ENCODE peak calls at places on chromosomes 1 and 21, in four cellular contexts. W is lung, S is aorta, G is left ventricle myocardium inferior. N is an unnamed sample. For H3K4me1, the result is how much of the 10 kb centered on the place peaks cover.

GRCh38 chr1:28456078-28456477 is 49.8 kb upstream of the RCC1 start:
- DNase-seq in W (no peak), S (no peak), G (no peak), N (no peak)

GRCh38 chr1:222552882-222553281 is 5.0 kb upstream of the HHIPL2 start:
- DNase-seq in S (no peak), W (no peak), G (no peak), N (no peak)

GRCh38 chr1:230113605-230114241 is 46.7 kb downstream of the GALNT2 start:
- DNase-seq in G (no peak), W (no peak), S (no peak), N (no peak)

GRCh38 chr1:18929686-18930085 is 26.8 kb downstream of the IFFO2 start:
- DNase-seq in W (no peak), S (no peak), G (no peak), N (no peak)

GRCh38 chr1:31705080-31705866 is 1.5 kb upstream of the COL16A1 start:
- DNase-seq in W (peak), G (peak), S (peak), N (no peak)

GRCh38 chr1:35656148-35656862 is 15.0 kb upstream of the PSMB2 start:
- DNase-seq in G (no peak), S (no peak), W (no peak), N (no peak)

GRCh38 chr1:172777767-172778166 is 118.9 kb downstream of the FASLG start:
- DNase-seq in G (no peak), W (no peak), S (no peak), N (no peak)

GRCh38 chr1:34705077-34705476 is 49.8 kb upstream of the GJB5 start:
- DNase-seq in S (no peak), W (no peak), G (no peak), N (no peak)

GRCh38 chr1:223756002-223756775 is 43.9 kb downstream of the CAPN2 start:
- DNase-seq in S (peak), W (no peak), G (no peak), N (no peak)

GRCh38 chr1:98794196-98794886 is 132.8 kb downstream of the SNX7 start:
- DNase-seq in W (peak), G (no peak), S (no peak), N (no peak)

GRCh38 chr1:185694081-185694480 is 40.1 kb upstream of the HMCN1 start:
- DNase-seq in G (no peak), W (no peak), S (no peak), N (no peak)

GRCh38 chr21:42360317-42360716 is 6.0 kb downstream of the TFF1 start:
- DNase-seq in S (peak), G (no peak), W (no peak), N (no peak)

GRCh38 chr1:157313240-157313807 is 175.1 kb upstream of the ETV3 start:
- DNase-seq in G (no peak), W (no peak), S (no peak), N (no peak)

GRCh38 chr21:45599146-45599581 is 44.4 kb upstream of the PCBP3 start:
- DNase-seq in G (no peak), S (peak), W (no peak), N (peak)

GRCh38 chr1:209620484-209620879 is 31.7 kb downstream of the LAMB3 start:
- DNase-seq in S (no peak), G (no peak), W (no peak), N (no peak)

GRCh38 chr1:53470155-53470554 is 11.0 kb downstream of the DMRTB1 start:
- DNase-seq in G (peak), W (peak), S (peak), N (peak)

GRCh38 chr1:51268675-51269033 is 32.6 kb downstream of the RNF11 start:
- DNase-seq in S (no peak), W (no peak), G (no peak), N (no peak)

GRCh38 chr1:216640100-216640499 is 83.1 kb downstream of the ESRRG start:
- DNase-seq in W (no peak), S (no peak), G (no peak), N (no peak)

GRCh38 chr1:68758666-68759209 is 261.9 kb upstream of the DEPDC1 start:
- DNase-seq in S (no peak), W (no peak), G (no peak), N (no peak)

GRCh38 chr1:38305666-38306065 is 259.1 kb upstream of the POU3F1 start:
- DNase-seq in W (no peak), S (no peak), G (no peak), N (no peak)

GRCh38 chr1:211632808-211633522 is 42.5 kb downstream of the NEK2 start:
- DNase-seq in G (peak), S (peak), W (no peak), N (no peak)

GRCh38 chr1:229095325-229095724 is 175.6 kb upstream of the RAB4A start:
- DNase-seq in W (no peak), S (no peak), G (no peak), N (no peak)

GRCh38 chr1:229098361-229098760 is 172.6 kb upstream of the RAB4A start:
- DNase-seq in S (no peak), W (no peak), G (no peak), N (no peak)

GRCh38 chr1:229098903-229099578 is 171.9 kb upstream of the RAB4A start:
- DNase-seq in G (no peak), W (no peak), S (no peak), N (no peak)

GRCh38 chr1:229094476-229095311 is 176.2 kb upstream of the RAB4A start:
- DNase-seq in W (no peak), S (no peak), G (no peak), N (no peak)

DNA sequence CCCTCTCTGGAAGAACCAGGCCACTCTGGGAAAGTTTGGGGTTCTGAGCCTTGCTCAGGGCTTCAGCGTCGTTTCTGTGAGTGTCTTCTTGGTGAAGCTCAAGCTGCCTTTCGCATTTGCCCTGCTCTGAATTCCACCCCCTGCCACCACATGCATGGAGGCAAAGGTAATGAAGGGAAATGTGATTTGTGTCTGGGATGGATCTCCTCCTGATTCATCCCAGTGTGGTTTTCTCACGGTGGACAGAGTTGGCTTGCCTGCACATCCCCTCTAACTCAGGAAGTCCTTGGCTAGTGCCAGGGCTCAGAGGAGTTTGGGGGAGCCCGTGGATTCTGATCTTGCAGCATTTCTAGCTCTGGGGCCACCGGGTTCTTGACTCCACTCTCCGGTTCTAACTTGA is 173.6 kb upstream of the RAB4A start:
- DNase-seq in G (no peak), W (no peak), S (no peak), N (no peak)
- H3K4me1 ChIP-seq in G (under half), W (under half), S (under half), N (under half)

GRCh38 chr1:243715285-243715684 is 134.8 kb downstream of the AKT3 start:
- DNase-seq in S (no peak), W (no peak), G (no peak), N (no peak)

GRCh38 chr1:243710467-243710866 is 139.6 kb downstream of the AKT3 start:
- DNase-seq in W (no peak), G (no peak), S (no peak), N (no peak)

GRCh38 chr1:243712890-243713425 is 137.1 kb downstream of the AKT3 start:
- DNase-seq in S (no peak), W (no peak), G (no peak), N (no peak)

GRCh38 chr1:243713470-243714186 is 136.4 kb downstream of the AKT3 start:
- DNase-seq in G (no peak), W (no peak), S (no peak), N (no peak)

DNA sequence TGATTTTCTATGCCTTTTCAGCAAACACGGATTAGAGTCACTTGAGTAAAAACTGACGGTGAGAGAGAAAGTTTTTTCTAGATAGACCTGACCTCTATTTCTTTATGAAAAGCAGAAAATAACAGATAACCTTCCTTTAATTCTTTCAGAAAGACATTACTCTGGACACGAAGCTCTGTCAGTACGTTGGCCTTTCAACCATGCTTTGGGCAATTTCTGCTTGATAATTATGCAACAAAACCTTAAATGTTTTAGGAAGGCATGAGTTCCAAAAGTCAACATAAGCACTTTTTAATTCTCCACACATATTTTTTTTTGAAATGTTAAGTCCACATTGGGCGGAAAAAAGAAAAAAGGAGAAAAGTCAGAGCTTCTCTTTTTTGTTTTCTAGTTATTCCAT is 137.8 kb downstream of the AKT3 start:
- DNase-seq in W (no peak), G (no peak), S (no peak), N (no peak)
- H3K4me3 ChIP-seq in W (no peak), G (no peak), S (no peak), N (no peak)

DNA sequence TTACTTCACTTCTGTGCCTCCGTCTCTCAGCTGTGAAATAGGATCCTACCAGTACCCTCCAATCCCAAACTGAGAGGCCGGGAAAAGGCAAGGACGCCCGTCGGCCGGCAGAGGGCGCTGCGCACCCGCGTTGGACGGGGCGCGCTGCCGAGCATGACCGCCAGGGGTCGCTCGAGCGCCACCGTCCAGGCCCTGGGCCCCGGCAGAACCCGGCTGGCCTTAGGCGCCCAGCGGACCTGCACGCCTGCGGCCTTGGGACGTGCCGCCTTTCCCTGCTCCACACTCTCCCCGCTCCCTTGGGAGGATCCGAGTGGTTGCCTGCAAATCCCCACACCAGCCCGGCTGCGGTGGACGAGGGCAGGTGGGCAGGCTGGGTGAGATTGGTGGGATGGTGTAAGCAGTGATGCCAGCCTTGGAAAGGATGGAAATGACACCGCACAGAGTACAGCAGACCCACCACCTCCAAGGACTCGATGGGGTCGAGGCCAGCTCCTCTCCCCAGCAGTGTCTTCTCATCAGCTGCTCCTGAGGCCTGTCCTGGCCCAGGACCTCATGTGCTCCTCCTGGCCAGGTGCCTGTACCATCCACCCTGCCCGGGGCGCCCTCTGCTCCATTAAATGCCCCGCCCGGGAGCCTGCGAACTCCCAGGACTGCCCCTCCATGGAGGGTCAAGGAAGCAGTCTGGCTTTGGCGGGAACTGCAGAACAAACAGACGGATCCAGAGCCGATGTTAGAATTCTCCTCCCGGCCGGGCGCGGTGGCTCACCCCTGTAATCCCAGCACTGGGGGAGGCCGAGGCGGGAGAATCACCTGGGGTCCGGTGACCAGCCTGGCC is 47.4 kb upstream of the LBR start:
- DNase-seq in S (peak), W (peak), G (peak), N (no peak)
- H3K4me1 ChIP-seq in S (under half), W (under half), G (under half), N (under half)

GRCh38 chr1:111204211-111204883 is 3.9 kb upstream of the DENND2D start:
- DNase-seq in S (peak), W (peak), G (peak), N (peak)
- H3K4me3 ChIP-seq in S (peak), W (peak), G (peak), N (peak)

DNA sequence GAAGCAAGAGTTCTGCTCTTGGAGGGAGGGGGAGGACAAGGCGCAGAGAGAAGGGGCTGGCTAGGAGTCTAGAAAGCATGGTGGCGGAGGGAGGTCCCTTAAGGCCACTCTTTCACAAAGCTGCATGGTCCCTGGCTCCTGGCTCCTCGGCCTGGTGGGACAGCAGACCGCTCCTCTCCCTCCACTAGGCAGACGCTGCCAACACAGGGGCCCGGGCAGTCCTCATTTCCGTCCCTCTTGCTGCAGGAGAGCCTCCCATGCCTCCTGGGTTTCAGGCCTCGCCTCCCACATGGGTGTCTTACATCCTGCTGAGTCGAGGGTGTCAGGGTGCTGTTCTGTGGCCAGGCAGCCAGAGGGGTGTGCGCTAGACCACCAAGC is 108.0 kb downstream of the CASZ1 start:
- DNase-seq in W (no peak), S (no peak), G (no peak), N (no peak)
- H3K4me1 ChIP-seq in W (half or more), S (under half), G (half or more), N (half or more)

DNA sequence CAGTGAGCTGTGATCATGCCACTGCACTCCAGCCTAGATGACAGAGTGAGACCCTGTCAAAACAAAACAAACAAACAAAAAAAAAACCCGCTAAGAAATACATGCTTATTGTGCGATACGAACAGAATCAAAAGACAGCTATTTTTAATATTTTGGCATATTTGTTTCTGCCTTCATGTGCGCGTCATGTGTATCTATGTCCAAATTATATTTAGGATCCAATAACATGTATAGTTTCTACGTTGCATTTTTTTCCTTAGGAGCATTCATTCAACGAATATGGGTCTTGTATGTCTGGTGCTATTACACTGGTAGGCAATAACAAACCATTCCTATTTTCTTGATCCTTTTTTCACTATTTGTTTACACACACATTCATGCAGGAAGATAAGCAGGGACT is 1.8 kb downstream of the CD46 start:
- DNase-seq in G (no peak), W (no peak), S (no peak), N (no peak)
- H3K4me3 ChIP-seq in G (peak), W (no peak), S (no peak), N (peak)

GRCh38 chr1:192609110-192610079 is 26.6 kb upstream of the RGS13 start:
- DNase-seq in G (peak), W (peak), S (peak), N (peak)
- H3K4me1 ChIP-seq in G (under half), W (under half), S (under half), N (under half)

DNA sequence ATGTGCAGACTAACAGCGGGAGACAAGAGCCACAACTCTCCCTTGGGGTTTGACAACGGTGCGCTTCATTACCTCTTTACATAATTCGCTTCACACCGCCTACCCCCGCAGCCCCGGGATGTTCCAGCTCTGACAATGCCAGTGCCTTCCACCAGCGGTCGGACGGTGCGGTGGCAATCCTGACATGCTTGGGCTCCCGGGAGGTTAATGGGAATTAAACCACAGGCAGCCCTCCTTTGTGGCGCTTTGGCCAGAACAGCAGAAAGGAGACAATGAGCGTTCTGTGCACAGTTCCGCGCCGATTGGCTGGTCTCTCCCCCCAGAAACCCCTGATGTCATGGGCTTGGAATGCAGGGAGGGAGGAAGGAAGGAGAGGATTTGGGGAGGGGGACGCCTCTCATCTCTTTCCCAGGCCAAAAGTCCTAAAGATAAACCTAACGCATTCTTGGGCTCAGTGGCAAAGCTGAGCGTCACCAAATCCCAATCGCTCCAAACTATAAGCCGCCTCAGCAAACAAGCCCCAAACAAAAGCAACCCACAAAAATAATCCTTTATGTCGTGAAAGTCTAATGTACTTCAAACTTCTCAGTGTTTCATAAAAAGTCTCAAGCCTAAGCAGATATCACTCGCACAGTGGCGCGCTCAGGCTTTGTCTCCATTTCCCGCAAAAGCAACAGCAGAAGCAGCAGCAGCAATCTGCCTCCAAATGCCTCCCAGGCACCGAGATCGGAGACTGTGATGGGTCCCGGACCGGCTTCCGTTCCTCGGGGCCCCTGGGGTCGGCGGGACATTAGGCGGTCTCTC is 1.1 kb downstream of the CNN3 start:
- DNase-seq in S (peak), G (peak), W (peak), N (peak)
- H3K4me3 ChIP-seq in S (peak), G (peak), W (peak), N (peak)

N was measured in suprapubic skin.